ENCODE peak calls at places on chromosomes 11 and 22, in five cellular contexts. One of them, this sample, is unnamed.

GRCh38 chr11:10487002-10487647 is 32.1 kb downstream of the AMPD3 start:
- DNase-seq in body of pancreas: no peak
- DNase-seq in Peyer's patch: peak; percentile 21
- DNase-seq in frontal cortex: no peak
- DNase-seq in hypothalamus: no peak
- DNase-seq in this sample: no peak

GRCh38 chr22:32564170-32565001 is 89.8 kb downstream of the FBXO7 start:
- DNase-seq in body of pancreas: no peak
- DNase-seq in Peyer's patch: peak; percentile 25
- DNase-seq in frontal cortex: no peak
- DNase-seq in hypothalamus: no peak
- DNase-seq in this sample: peak; percentile 80

GRCh38 chr11:72522186-72522585 is 87.9 kb upstream of the CLPB start:
- DNase-seq in body of pancreas: no peak
- DNase-seq in Peyer's patch: no peak
- DNase-seq in frontal cortex: no peak
- DNase-seq in hypothalamus: no peak
- DNase-seq in this sample: no peak

GRCh38 chr22:17198188-17199130 is 20.8 kb downstream of the ADA2 start:
- DNase-seq in body of pancreas: no peak
- DNase-seq in Peyer's patch: no peak
- DNase-seq in frontal cortex: peak; percentile 39
- DNase-seq in hypothalamus: no peak
- DNase-seq in this sample: no peak

GRCh38 chr22:28829358-28830181 is 29.2 kb upstream of the XBP1 start:
- DNase-seq in body of pancreas: peak; percentile 84
- DNase-seq in Peyer's patch: peak; percentile 91
- DNase-seq in frontal cortex: peak; percentile 75
- DNase-seq in hypothalamus: peak; percentile 1
- DNase-seq in this sample: peak; percentile 90

GRCh38 chr11:126790550-126790981 is 210.0 kb downstream of the KIRREL3 start:
- DNase-seq in body of pancreas: no peak
- DNase-seq in Peyer's patch: no peak
- DNase-seq in frontal cortex: peak; percentile 17
- DNase-seq in hypothalamus: no peak
- DNase-seq in this sample: peak; percentile 92

GRCh38 chr11:116641561-116642045 is 131.2 kb downstream of the BUD13 start:
- DNase-seq in body of pancreas: peak; percentile 64
- DNase-seq in Peyer's patch: peak; percentile 66
- DNase-seq in frontal cortex: peak; percentile 73
- DNase-seq in hypothalamus: no peak
- DNase-seq in this sample: peak; percentile 60

GRCh38 chr11:32121012-32121411 is 30.1 kb downstream of the RCN1 start:
- DNase-seq in body of pancreas: no peak
- DNase-seq in Peyer's patch: no peak
- DNase-seq in frontal cortex: no peak
- DNase-seq in hypothalamus: no peak
- DNase-seq in this sample: no peak

GRCh38 chr11:48148749-48149148 is 67.9 kb upstream of the OR4B1 start:
- DNase-seq in body of pancreas: no peak
- DNase-seq in Peyer's patch: no peak
- DNase-seq in frontal cortex: no peak
- DNase-seq in hypothalamus: no peak
- DNase-seq in this sample: no peak

GRCh38 chr22:33835196-33835788 is 85.0 kb downstream of the LARGE1 start:
- DNase-seq in body of pancreas: no peak
- DNase-seq in Peyer's patch: no peak
- DNase-seq in frontal cortex: no peak
- DNase-seq in hypothalamus: no peak
- DNase-seq in this sample: no peak

GRCh38 chr11:61004037-61004641 is 32.7 kb downstream of the CD6 start:
- DNase-seq in body of pancreas: no peak
- DNase-seq in Peyer's patch: no peak
- DNase-seq in frontal cortex: no peak
- DNase-seq in hypothalamus: no peak
- DNase-seq in this sample: no peak

GRCh38 chr22:25644122-25644521 is 79.6 kb downstream of the GRK3 start:
- DNase-seq in body of pancreas: no peak
- DNase-seq in Peyer's patch: no peak
- DNase-seq in frontal cortex: no peak
- DNase-seq in hypothalamus: no peak
- DNase-seq in this sample: no peak

GRCh38 chr11:79294845-79295520 is 145.8 kb downstream of the TENM4 start:
- DNase-seq in body of pancreas: peak; percentile 24
- DNase-seq in Peyer's patch: no peak
- DNase-seq in frontal cortex: no peak
- DNase-seq in hypothalamus: no peak
- DNase-seq in this sample: no peak

GRCh38 chr11:16883179-16883578 is 131.0 kb downstream of the PLEKHA7 start:
- DNase-seq in body of pancreas: no peak
- DNase-seq in Peyer's patch: peak; percentile 51
- DNase-seq in frontal cortex: no peak
- DNase-seq in hypothalamus: no peak
- DNase-seq in this sample: no peak

GRCh38 chr11:68140496-68141246 is 19.5 kb upstream of the CHKA start:
- DNase-seq in body of pancreas: peak; percentile 74
- DNase-seq in Peyer's patch: no peak
- DNase-seq in frontal cortex: no peak
- DNase-seq in hypothalamus: no peak
- DNase-seq in this sample: no peak

GRCh38 chr22:49735411-49736311 is 92.0 kb downstream of the BRD1 start:
- DNase-seq in body of pancreas: no peak
- DNase-seq in Peyer's patch: peak; percentile 39
- DNase-seq in frontal cortex: peak; percentile 47
- DNase-seq in hypothalamus: no peak
- DNase-seq in this sample: peak; percentile 60

GRCh38 chr11:46120361-46120710 is 918 bp downstream of the PHF21A start:
- DNase-seq in body of pancreas: no peak
- DNase-seq in Peyer's patch: no peak
- DNase-seq in frontal cortex: no peak
- DNase-seq in hypothalamus: no peak
- DNase-seq in this sample: no peak

GRCh38 chr11:12769834-12770345 is 95.7 kb downstream of the TEAD1 start:
- DNase-seq in body of pancreas: no peak
- DNase-seq in Peyer's patch: no peak
- DNase-seq in frontal cortex: no peak
- DNase-seq in hypothalamus: no peak
- DNase-seq in this sample: peak; percentile 80

GRCh38 chr11:69127091-69127850 is 28.5 kb upstream of the SMIM38 start:
- DNase-seq in body of pancreas: peak; percentile 75
- DNase-seq in Peyer's patch: no peak
- DNase-seq in frontal cortex: no peak
- DNase-seq in hypothalamus: no peak
- DNase-seq in this sample: no peak

GRCh38 chr11:17765381-17766359 is 31.1 kb downstream of the KCNC1 start:
- DNase-seq in body of pancreas: no peak
- DNase-seq in Peyer's patch: no peak
- DNase-seq in frontal cortex: no peak
- DNase-seq in hypothalamus: no peak
- DNase-seq in this sample: no peak

GRCh38 chr11:6414874-6415328 is 4.0 kb downstream of the APBB1 start:
- DNase-seq in body of pancreas: no peak
- DNase-seq in Peyer's patch: no peak
- DNase-seq in frontal cortex: no peak
- DNase-seq in hypothalamus: no peak
- DNase-seq in this sample: no peak

GRCh38 chr22:19756288-19757128 is 4.1 kb upstream of the TBX1 start:
- DNase-seq in body of pancreas: peak; percentile 66
- DNase-seq in Peyer's patch: peak; percentile 88
- DNase-seq in frontal cortex: no peak
- DNase-seq in hypothalamus: no peak
- DNase-seq in this sample: peak; percentile 58

GRCh38 chr22:38965614-38966378 is 8.4 kb downstream of the APOBEC3A start:
- DNase-seq in body of pancreas: no peak
- DNase-seq in Peyer's patch: no peak
- DNase-seq in frontal cortex: no peak
- DNase-seq in hypothalamus: no peak
- DNase-seq in this sample: no peak

GRCh38 chr11:37500425-37500824 is 902.4 kb upstream of the RAG2 start:
- DNase-seq in body of pancreas: no peak
- DNase-seq in Peyer's patch: no peak
- DNase-seq in frontal cortex: no peak
- DNase-seq in hypothalamus: no peak
- DNase-seq in this sample: no peak

GRCh38 chr11:16607675-16608644 is 130.5 kb upstream of the C11orf58 start:
- DNase-seq in body of pancreas: peak; percentile 77
- DNase-seq in Peyer's patch: peak; percentile 61
- DNase-seq in frontal cortex: no peak
- DNase-seq in hypothalamus: no peak
- DNase-seq in this sample: peak; percentile 20

GRCh38 chr11:64225608-64226506 is at the start of the genes NUDT22 and TRPT1:
- DNase-seq in body of pancreas: peak; percentile 93
- DNase-seq in Peyer's patch: peak; percentile 97
- DNase-seq in frontal cortex: peak; percentile 96
- DNase-seq in hypothalamus: peak; percentile 67
- DNase-seq in this sample: peak; percentile 94

This sample was measured in AG20443.